ENCODE peak calls at places on chromosomes 1 and 21, in five cellular contexts. I, T, L, B and Z are unnamed samples.

GRCh38 chr1:66330711-66331110 is 203.2 kb upstream of the SGIP1 start:
- DNase-seq in B (no peak), L (no peak), T (no peak), I (no peak), Z (no peak)

GRCh38 chr1:89633745-89634625 is 1.1 kb downstream of the LRRC8C start:
- DNase-seq in L (peak), T (no peak), I (no peak), B (no peak), Z (no peak)

GRCh38 chr1:214337015-214337414 is 56.1 kb downstream of the SMYD2 start:
- DNase-seq in I (no peak), T (no peak), L (no peak), B (no peak), Z (no peak)

GRCh38 chr1:11862890-11863289 is 4.1 kb upstream of the NPPB start:
- DNase-seq in T (no peak), L (no peak), I (no peak), B (no peak), Z (no peak)

GRCh38 chr1:107963009-107963408 is 2.0 kb downstream of the VAV3 start:
- DNase-seq in I (no peak), B (no peak), T (no peak), L (no peak), Z (no peak)

GRCh38 chr1:159653201-159653600 is 61.2 kb downstream of the CRP start:
- DNase-seq in B (no peak), I (no peak), L (no peak), T (no peak), Z (no peak)

GRCh38 chr1:113253187-113253966 is 136.9 kb upstream of the MAGI3 start:
- DNase-seq in B (no peak), T (no peak), L (no peak), I (no peak), Z (no peak)

GRCh38 chr1:45557422-45557944 is 6.9 kb downstream of the AKR1A1 start:
- DNase-seq in B (no peak), L (no peak), T (no peak), I (no peak), Z (no peak)

GRCh38 chr1:157852476-157852875 is 10.9 kb upstream of the CD5L start:
- DNase-seq in T (no peak), B (no peak), L (no peak), I (no peak), Z (no peak)

GRCh38 chr1:157844084-157844830 is 2.6 kb upstream of the CD5L start:
- DNase-seq in T (no peak), B (no peak), L (no peak), I (no peak), Z (no peak)

GRCh38 chr1:157849229-157849875 is 7.7 kb upstream of the CD5L start:
- DNase-seq in T (no peak), L (no peak), B (no peak), I (no peak), Z (no peak)
- TF ChIP-seq KDM1A in T (no peak), L (no peak), B (no peak), I (no peak), Z (no peak)

GRCh38 chr21:35828161-35828560 is 232.2 kb downstream of the SETD4 start:
- DNase-seq in L (no peak), B (no peak), T (no peak), I (no peak), Z (no peak)
- TF ChIP-seq KDM1A in L (no peak), B (no peak), T (no peak), I (no peak), Z (no peak)

DNA sequence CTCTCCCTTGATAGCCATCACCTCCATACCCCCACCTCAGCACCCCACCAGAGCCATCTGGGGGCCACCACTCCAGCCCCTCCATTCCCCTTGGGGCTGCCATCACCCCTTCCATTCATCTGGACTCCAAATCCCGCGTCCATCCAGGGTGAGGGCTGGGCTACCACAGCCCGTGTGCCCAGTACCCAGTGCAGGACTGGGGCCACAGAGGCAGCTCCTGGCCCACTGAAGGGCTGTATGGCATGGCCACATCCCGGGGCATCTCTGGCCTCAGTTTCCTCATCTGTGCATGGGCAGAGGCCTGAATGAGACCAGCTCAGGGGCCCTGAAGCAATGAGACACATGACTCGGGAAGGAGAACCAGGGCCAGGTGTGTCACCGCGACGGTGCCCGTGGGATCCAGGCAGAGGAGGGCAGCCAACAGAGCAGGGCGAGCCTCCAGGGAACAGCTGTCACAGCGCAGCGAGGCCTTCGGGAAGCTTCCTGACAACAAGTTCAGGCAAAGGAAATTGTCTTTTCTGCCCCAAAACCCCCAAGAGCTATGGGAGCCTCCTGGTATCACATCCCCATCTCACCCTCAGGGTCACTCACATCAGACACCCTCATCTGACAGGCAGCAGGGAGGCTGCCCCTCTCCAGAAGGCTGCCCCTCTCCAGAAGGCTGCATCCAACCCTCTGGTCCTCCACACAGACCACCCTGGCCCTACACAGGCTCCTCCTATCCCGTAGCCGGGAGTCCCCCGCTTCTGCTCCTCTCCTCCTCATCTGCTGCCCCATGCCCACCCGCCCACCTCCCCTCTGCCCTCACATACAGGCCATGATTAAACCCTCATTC is 76.3 kb downstream of the MEGF6 start:
- DNase-seq in B (no peak), I (no peak), L (no peak), T (no peak), Z (no peak)
- TF ChIP-seq KDM1A in B (no peak), I (no peak), L (no peak), T (no peak), Z (no peak)

GRCh38 chr1:174815474-174815908 is 184.3 kb upstream of the CACYBP start:
- DNase-seq in I (no peak), T (no peak), L (no peak), B (no peak), Z (no peak)

GRCh38 chr1:174812656-174813055 is 187.1 kb upstream of the CACYBP start:
- DNase-seq in T (no peak), B (peak), L (no peak), I (no peak), Z (no peak)

GRCh38 chr1:174818951-174819350 is 180.8 kb upstream of the CACYBP start:
- DNase-seq in L (no peak), T (no peak), I (no peak), B (no peak), Z (no peak)

GRCh38 chr1:174815036-174815435 is 184.7 kb upstream of the CACYBP start:
- DNase-seq in L (peak), I (no peak), B (peak), T (peak), Z (peak)

GRCh38 chr1:174818014-174818616 is 181.6 kb upstream of the CACYBP start:
- DNase-seq in I (no peak), T (no peak), L (no peak), B (no peak), Z (no peak)
- TF ChIP-seq KDM1A in I (no peak), T (no peak), L (no peak), B (no peak), Z (no peak)

GRCh38 chr1:35475356-35475755 is 81.8 kb downstream of the KIAA0319L start:
- DNase-seq in L (no peak), I (no peak), T (no peak), B (no peak), Z (no peak)

GRCh38 chr1:35466120-35466519 is 91.1 kb downstream of the KIAA0319L start:
- DNase-seq in T (no peak), L (no peak), I (no peak), B (no peak), Z (no peak)

GRCh38 chr1:35476099-35476674 is 81.0 kb downstream of the KIAA0319L start:
- DNase-seq in I (no peak), T (no peak), L (no peak), B (no peak), Z (no peak)

DNA sequence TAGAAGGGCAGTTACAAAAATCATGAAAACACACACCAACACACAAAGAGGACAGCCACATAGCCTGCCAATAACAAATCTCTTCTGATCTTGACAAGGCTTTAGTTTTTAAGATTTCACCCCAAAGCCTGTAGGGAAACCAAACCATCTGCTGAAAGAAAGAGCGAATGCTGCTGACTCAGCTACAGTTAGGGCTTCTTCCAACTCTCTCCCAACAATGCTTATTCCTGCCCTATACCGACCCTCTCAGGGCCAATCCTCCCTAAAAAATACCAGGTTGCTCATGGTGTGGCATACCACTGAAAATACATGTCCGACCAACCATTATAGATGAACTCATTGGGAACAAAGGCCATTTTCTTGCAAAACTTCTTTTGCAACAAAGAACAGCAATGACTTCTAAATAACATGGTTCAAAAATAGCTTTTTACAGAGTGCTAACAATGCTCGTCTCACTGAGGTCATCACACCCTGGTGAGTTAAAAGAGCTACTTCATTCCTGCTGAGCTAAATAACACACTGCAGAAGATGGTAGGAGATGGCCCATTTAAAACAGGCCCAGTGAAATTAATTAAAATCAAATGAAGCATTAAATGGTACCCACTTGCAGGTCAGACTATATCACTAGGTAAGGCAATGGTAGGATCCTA is 86.1 kb downstream of the KIAA0319L start:
- DNase-seq in L (no peak), I (no peak), B (no peak), T (no peak), Z (no peak)
- TF ChIP-seq KDM1A in L (no peak), I (no peak), B (no peak), T (no peak), Z (no peak)

GRCh38 chr1:170695955-170696590 is 32.1 kb downstream of the PRRX1 start:
- DNase-seq in I (no peak), T (no peak), B (no peak), L (no peak), Z (no peak)
- TF ChIP-seq KDM1A in I (no peak), T (no peak), B (no peak), L (no peak), Z (no peak)

DNA sequence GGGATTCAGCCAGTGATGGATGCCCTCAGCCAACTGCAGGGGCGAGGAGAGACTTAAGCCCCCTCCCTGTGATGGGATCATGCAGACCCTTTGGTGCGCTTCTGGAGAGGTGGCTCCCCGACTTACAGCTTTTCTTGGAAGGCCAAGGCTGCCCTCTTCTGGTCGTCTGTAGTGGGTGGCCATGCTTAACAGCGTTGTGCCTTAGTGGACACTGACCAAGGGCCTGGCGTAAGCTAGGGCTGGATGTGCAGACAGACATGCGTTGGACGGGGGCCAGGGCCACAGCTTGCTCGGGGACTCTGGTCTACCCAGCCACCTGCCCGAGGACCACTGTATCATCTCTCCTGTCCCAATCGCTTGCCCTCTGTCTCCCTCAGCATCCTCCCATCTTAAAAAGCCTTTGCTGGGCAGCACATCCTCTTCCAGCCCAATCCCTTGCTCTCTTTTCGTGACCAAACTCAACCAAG is 5.5 kb downstream of the AZIN2 start:
- DNase-seq in I (peak), B (peak), L (peak), T (peak), Z (peak)
- TF ChIP-seq KDM1A in I (no peak), B (no peak), L (no peak), T (no peak), Z (no peak)